ENCODE peak calls at places on chromosomes 13 and 19, in four cellular contexts. W is activated naive CD8-positive, alpha-beta T cell treated with anti-CD3 and anti-CD28 coated beads, Interleukin-2, amount 50 U/mL, for 16 hours; H is A172; E is cardiac fibroblast. M is an unnamed sample.

GRCh38 chr13:23183292-23183691 is 2.5 kb downstream of the SGCG start:
- DNase-seq in W (no peak), H (no peak), E (no peak), M (no peak)

GRCh38 chr13:102400619-102401125 is 1.2 kb downstream of the FGF14 start:
- DNase-seq in W (no peak), H (no peak), E (no peak), M (no peak)

GRCh38 chr13:99103536-99103935 is 97.1 kb upstream of the UBAC2 start:
- DNase-seq in W (no peak), H (no peak), E (no peak), M (no peak)

GRCh38 chr19:28793391-28794168 is 419.4 kb downstream of the UQCRFS1 start:
- DNase-seq in W (no peak), H (no peak), E (no peak), M (no peak)

GRCh38 chr19:940591-941291 is 14.9 kb downstream of the ARID3A start:
- DNase-seq in W (no peak), H (peak; percentile 84), E (no peak), M (no peak)

GRCh38 chr13:43469791-43470190 is 317.0 kb downstream of the ENOX1 start:
- DNase-seq in W (no peak), H (no peak), E (no peak), M (no peak)

GRCh38 chr13:51538626-51539179 is 45.6 kb upstream of the WDFY2 start:
- DNase-seq in W (no peak), H (no peak), E (no peak), M (no peak)

GRCh38 chr13:40664100-40665060 is 2.1 kb downstream of the FOXO1 start:
- DNase-seq in W (peak; percentile 40), H (no peak), E (peak; percentile 60), M (peak; percentile 50)

GRCh38 chr13:32535140-32535539 is 3.5 kb downstream of the N4BP2L2 start:
- DNase-seq in W (no peak), H (no peak), E (no peak), M (no peak)

GRCh38 chr19:29815231-29815630 is 3.4 kb downstream of the CCNE1 start:
- DNase-seq in W (no peak), H (no peak), E (no peak), M (no peak)